ENCODE peak calls at places on chromosomes 1 and 21, in four cellular contexts. P is WTC11, J is K562, O is GM12878. T is an unnamed sample.

GRCh38 chr1:19398309-19398760 is 86.2 kb downstream of the SLC66A1 start:
- DNase-seq in P (no peak), O (no peak), J (no peak), T (no peak)

GRCh38 chr1:213381572-213382084 is 330.6 kb downstream of the RPS6KC1 start:
- DNase-seq in O (no peak), J (no peak), P (no peak), T (no peak)

GRCh38 chr1:5296135-5296930 is 641.9 kb downstream of the AJAP1 start:
- DNase-seq in O (no peak), P (no peak), J (no peak), T (peak)

GRCh38 chr1:110425611-110426152 is 18.2 kb upstream of the LAMTOR5 start:
- DNase-seq in J (no peak), O (no peak), P (no peak), T (no peak)

GRCh38 chr1:198467342-198467741 is 73.1 kb downstream of the ATP6V1G3 start:
- DNase-seq in J (no peak), P (no peak), O (no peak), T (no peak)

GRCh38 chr1:23100074-23100748 is 68.4 kb downstream of the LUZP1 start:
- DNase-seq in O (no peak), P (no peak), J (no peak), T (peak)

GRCh38 chr1:85612704-85613361 is 32.3 kb downstream of the CCN1 start:
- DNase-seq in O (no peak), P (no peak), J (peak), T (no peak)

GRCh38 chr1:168920456-168921094 is 185.9 kb upstream of the ATP1B1 start:
- DNase-seq in J (no peak), P (no peak), O (no peak), T (no peak)

GRCh38 chr1:231383159-231383855 is 38.8 kb downstream of the EGLN1 start:
- DNase-seq in O (no peak), P (no peak), J (no peak), T (no peak)

GRCh38 chr1:189619682-189620332 is 857.9 kb downstream of the BRINP3 start:
- DNase-seq in P (no peak), J (no peak), O (no peak), T (no peak)

GRCh38 chr1:50335914-50336313 is 87.3 kb downstream of the DMRTA2 start:
- DNase-seq in J (no peak), O (no peak), P (no peak), T (peak)

GRCh38 chr1:85911742-85912141 is 203.5 kb upstream of the ZNHIT6 start:
- DNase-seq in O (no peak), P (no peak), J (no peak), T (no peak)

GRCh38 chr1:227697321-227697864 is 37.7 kb downstream of the JMJD4 start:
- DNase-seq in J (no peak), O (no peak), P (no peak), T (no peak)

GRCh38 chr1:6329392-6329791 is 64.2 kb downstream of the ACOT7 start:
- DNase-seq in O (no peak), J (no peak), P (no peak), T (no peak)

GRCh38 chr1:43953361-43953760 is 6.6 kb downstream of the IPO13 start:
- DNase-seq in P (no peak), J (no peak), O (no peak), T (no peak)

GRCh38 chr21:43681650-43682049 is 22.3 kb downstream of the RRP1B start:
- DNase-seq in O (no peak), P (no peak), J (no peak), T (no peak)

GRCh38 chr1:1462318-1462966 is 9.1 kb upstream of the ATAD3B start:
- DNase-seq in O (peak), P (no peak), J (peak), T (peak)

GRCh38 chr1:88998716-88999115 is 6.3 kb upstream of the KYAT3 start:
- DNase-seq in P (no peak), O (no peak), J (peak), T (peak)

GRCh38 chr1:107122241-107122640 is 18.6 kb upstream of the NTNG1 start:
- DNase-seq in J (no peak), P (no peak), O (no peak), T (no peak)

GRCh38 chr1:203033917-203034316 is 7.6 kb downstream of the PPFIA4 start:
- DNase-seq in O (no peak), J (no peak), P (no peak), T (no peak)

GRCh38 chr21:28436286-28436932 is 556.3 kb downstream of the LTN1 start:
- DNase-seq in O (no peak), P (no peak), J (no peak), T (no peak)

GRCh38 chr1:247077234-247077633 is 1.4 kb downstream of the ZNF670 start:
- DNase-seq in J (no peak), O (no peak), P (no peak), T (no peak)

GRCh38 chr21:36097427-36098230 is 27.8 kb downstream of the CBR1 start:
- DNase-seq in O (peak), P (no peak), J (peak), T (no peak)

GRCh38 chr1:192660613-192661012 is 24.7 kb downstream of the RGS13 start:
- DNase-seq in J (no peak), O (no peak), P (no peak), T (no peak)

GRCh38 chr1:37752583-37753471 is 12.1 kb downstream of the EPHA10 start:
- DNase-seq in P (peak), J (peak), O (no peak), T (peak)

GRCh38 chr1:24364975-24365678 is 46.0 kb downstream of the GRHL3 start:
- DNase-seq in J (peak), P (no peak), O (peak), T (peak)

GRCh38 chr1:166924829-166925541 is 48.9 kb upstream of the TADA1 start:
- DNase-seq in O (peak), J (no peak), P (no peak), T (no peak)

GRCh38 chr1:108572182-108572581 is 12.3 kb downstream of the EEIG2 start:
- DNase-seq in P (no peak), J (no peak), O (no peak), T (no peak)

GRCh38 chr1:63721531-63722189 is 52.2 kb upstream of the ROR1 start:
- DNase-seq in P (no peak), O (no peak), J (no peak), T (peak)

GRCh38 chr1:89545264-89546038 is 20.8 kb downstream of the LRRC8B start:
- DNase-seq in P (no peak), J (peak), O (no peak), T (no peak)

GRCh38 chr1:87826639-87827345 is 498.1 kb downstream of the LMO4 start:
- DNase-seq in O (peak), J (peak), P (no peak), T (peak)

GRCh38 chr1:51329443-51330325 is 678 bp downstream of the TTC39A start:
- DNase-seq in J (no peak), O (no peak), P (no peak), T (peak)

GRCh38 chr1:147247656-147248238 is 5.3 kb downstream of the CHD1L start:
- DNase-seq in J (no peak), P (no peak), O (no peak), T (no peak)
- TF ChIP-seq USF1 in J (no peak), P (no peak), O (no peak), T (no peak)

DNA sequence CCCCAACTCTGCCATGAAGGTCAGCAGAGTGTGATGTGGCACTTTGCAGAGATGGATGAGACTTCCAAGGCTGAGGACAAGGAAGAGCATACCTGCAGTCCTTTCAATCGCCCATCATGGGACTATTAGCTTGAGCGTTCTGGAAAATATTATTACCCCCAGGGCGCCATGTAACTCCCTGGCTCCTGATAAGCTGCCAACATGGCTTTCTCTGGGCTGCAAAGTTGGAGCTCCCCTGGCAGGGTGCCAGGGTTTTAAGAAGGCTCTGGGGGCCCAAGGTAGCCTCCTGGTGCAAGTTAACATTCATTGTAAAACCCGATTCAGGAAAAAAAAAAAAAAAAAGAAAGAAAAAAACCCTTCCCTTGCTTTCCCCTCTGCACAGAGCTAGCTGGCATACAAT is 196.7 kb downstream of the PBX1 start:
- DNase-seq in J (no peak), P (no peak), O (no peak), T (peak)
- TF ChIP-seq USF1 in J (no peak), P (no peak), O (no peak), T (no peak)

GRCh38 chr1:173888749-173889148 is 20.6 kb downstream of the ZBTB37 start:
- DNase-seq in J (no peak), O (no peak), P (no peak), T (no peak)

GRCh38 chr1:173889885-173890284 is 21.7 kb downstream of the ZBTB37 start:
- DNase-seq in J (no peak), P (no peak), O (no peak), T (no peak)

GRCh38 chr1:173894189-173894588 is 22.9 kb downstream of the SERPINC1 start:
- DNase-seq in O (no peak), P (no peak), J (no peak), T (no peak)
- TF ChIP-seq USF1 in O (no peak), P (no peak), J (no peak), T (no peak)

GRCh38 chr21:42235593-42235992 is 16.7 kb downstream of the ABCG1 start:
- DNase-seq in P (no peak), O (no peak), J (no peak), T (no peak)

GRCh38 chr21:42237577-42237976 is 18.6 kb downstream of the ABCG1 start:
- DNase-seq in O (no peak), P (no peak), J (no peak), T (no peak)

GRCh38 chr21:42236014-42236413 is 17.1 kb downstream of the ABCG1 start:
- DNase-seq in O (no peak), P (no peak), J (no peak), T (no peak)

GRCh38 chr21:42237161-42237560 is 18.2 kb downstream of the ABCG1 start:
- DNase-seq in O (no peak), J (no peak), P (no peak), T (no peak)

DNA sequence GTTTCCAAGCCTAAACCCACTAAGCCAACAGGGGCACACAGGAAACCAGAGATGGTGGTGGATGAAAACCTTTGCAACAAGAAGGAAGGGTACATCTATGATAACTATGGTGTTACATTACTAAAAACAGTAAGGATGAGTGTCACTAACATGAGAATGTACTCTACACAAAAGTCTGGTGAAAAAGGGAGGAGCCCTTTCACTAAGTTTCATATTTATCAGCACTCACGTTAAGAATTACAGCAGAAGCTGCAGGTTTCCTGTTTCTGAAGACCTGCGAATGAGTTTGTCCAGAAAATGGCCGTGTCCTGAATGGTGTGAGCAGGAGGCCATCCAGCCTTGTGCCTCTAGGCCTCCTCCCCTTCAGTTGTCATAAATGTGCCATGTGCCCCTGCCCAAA is 17.8 kb downstream of the ABCG1 start:
- DNase-seq in J (no peak), P (no peak), O (no peak), T (no peak)
- TF ChIP-seq USF1 in J (no peak), P (no peak), O (no peak), T (no peak)

GRCh38 chr1:79052829-79053449 is 46.4 kb upstream of the ADGRL4 start:
- DNase-seq in P (no peak), O (peak), J (no peak), T (no peak)

GRCh38 chr1:79059361-79059760 is 52.8 kb upstream of the ADGRL4 start:
- DNase-seq in O (no peak), J (no peak), P (no peak), T (no peak)

DNA sequence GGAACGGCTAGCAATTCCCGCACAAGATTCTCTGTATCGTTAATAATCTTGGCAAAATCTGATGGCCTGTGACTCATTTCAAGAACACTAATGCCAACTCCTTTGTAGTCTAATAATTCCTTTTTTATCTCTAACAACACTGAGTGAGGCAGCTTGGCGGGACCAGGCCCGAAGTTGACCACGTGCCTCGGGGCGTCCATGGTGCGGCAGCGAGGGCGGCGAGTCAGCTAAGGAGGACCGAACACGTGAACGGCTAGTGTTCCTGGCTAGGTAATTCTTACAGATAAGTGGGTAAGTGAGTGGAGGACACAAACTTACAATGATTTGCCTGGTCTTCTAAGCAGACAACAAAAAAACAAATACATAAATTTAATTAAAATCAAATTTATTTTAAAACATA is 49.3 kb upstream of the ADGRL4 start:
- DNase-seq in J (no peak), P (no peak), O (no peak), T (no peak)
- TF ChIP-seq USF1 in J (no peak), P (no peak), O (no peak), T (no peak)